ENCODE peak calls at places on chromosome 1, in nine cellular contexts. H is mucosa of gallbladder, F is fibroblast of lung, A is cardiac muscle cell, I is GM13976, P is memory B cell, M is epithelial cell of esophagus, R is GM23338, J is left ventricle myocardium inferior. U is an unnamed sample.

GRCh38 chr1:11042995-11043874 is 3.8 kb downstream of the MASP2 start:
- DNase-seq in M (no peak), A (no peak), H (no peak), I (peak; percentile 21), F (no peak), R (no peak), J (no peak), P (no peak), U (no peak)

GRCh38 chr1:39631361-39632331 is 7.8 kb downstream of the HEYL start:
- DNase-seq in H (no peak), R (no peak), P (no peak), I (no peak), A (no peak), J (no peak), M (peak; percentile 40), F (no peak), U (no peak)

GRCh38 chr1:85189120-85189519 is 11.7 kb downstream of the SYDE2 start:
- DNase-seq in R (no peak), M (no peak), H (no peak), J (no peak), P (no peak), A (no peak), F (no peak), I (no peak), U (no peak)

GRCh38 chr1:14371806-14372497 is 226.5 kb upstream of the KAZN start:
- DNase-seq in M (peak; percentile 24), A (no peak), I (no peak), P (no peak), J (no peak), F (peak; percentile 23), H (no peak), R (no peak), U (no peak)

GRCh38 chr1:22414244-22414751 is 37.4 kb upstream of the ZBTB40 start:
- DNase-seq in R (no peak), J (no peak), P (no peak), H (peak; percentile 88), F (peak; percentile 4), I (no peak), A (no peak), M (no peak), U (no peak)

GRCh38 chr1:203144661-203145060 is 17.1 kb downstream of the ADORA1 start:
- DNase-seq in M (no peak), F (peak; percentile 39), I (no peak), A (peak; percentile 69), R (no peak), P (no peak), J (no peak), H (no peak), U (no peak)

GRCh38 chr1:77370588-77371306 is 88.9 kb downstream of the AK5 start:
- DNase-seq in R (no peak), I (no peak), H (no peak), F (peak; percentile 97), P (no peak), J (no peak), A (peak; percentile 78), M (peak; percentile 13), U (no peak)

GRCh38 chr1:9551984-9552383 is 12.7 kb downstream of the SLC25A33 start:
- DNase-seq in J (no peak), F (no peak), A (no peak), H (no peak), P (no peak), M (peak; percentile 11), I (no peak), R (no peak), U (no peak)

GRCh38 chr1:44645466-44646244 is 28.6 kb downstream of the TMEM53 start:
- DNase-seq in M (no peak), I (no peak), P (no peak), F (peak; percentile 68), J (peak; percentile 28), A (no peak), R (no peak), H (no peak), U (no peak)

GRCh38 chr1:86018311-86018923 is 138.2 kb downstream of the COL24A1 start:
- DNase-seq in F (peak; percentile 11), P (peak; percentile 11), M (peak; percentile 29), H (peak; percentile 16), R (peak; percentile 68), J (no peak), A (peak; percentile 45), I (peak; percentile 25), U (peak; percentile 48)

GRCh38 chr1:219385786-219386427 is 212.2 kb downstream of the LYPLAL1 start:
- DNase-seq in M (peak; percentile 65), P (peak; percentile 16), I (peak; percentile 41), R (peak; percentile 85), F (peak; percentile 65), H (no peak), A (peak; percentile 76), J (no peak), U (peak; percentile 65)

GRCh38 chr1:233540788-233541187 is 73.1 kb upstream of the KCNK1 start:
- DNase-seq in P (no peak), F (no peak), M (no peak), I (no peak), A (no peak), J (no peak), H (no peak), R (no peak), U (no peak)

GRCh38 chr1:99374109-99374508 is 109.8 kb downstream of the PLPPR4 start:
- DNase-seq in M (no peak), F (no peak), A (no peak), R (no peak), I (no peak), H (no peak), J (no peak), P (no peak), U (no peak)

GRCh38 chr1:216224233-216224632 is 199.0 kb downstream of the USH2A start:
- DNase-seq in H (no peak), R (no peak), I (no peak), F (no peak), A (no peak), J (no peak), P (no peak), M (no peak), U (no peak)

GRCh38 chr1:154962238-154962678 is 676 bp upstream of the PYGO2 start:
- DNase-seq in A (peak; percentile 45), M (peak; percentile 42), R (peak; percentile 60), F (no peak), P (no peak), I (peak; percentile 50), H (no peak), J (no peak), U (peak; percentile 68)

GRCh38 chr1:208929575-208929974 is 653.9 kb upstream of the CAMK1G start:
- DNase-seq in M (peak; percentile 82), A (peak; percentile 1), P (no peak), J (no peak), F (peak; percentile 81), I (no peak), H (no peak), R (no peak), U (no peak)

GRCh38 chr1:212987702-212988322 is 27.9 kb downstream of the ANGEL2 start:
- DNase-seq in H (no peak), F (peak; percentile 77), R (no peak), M (peak; percentile 56), A (peak; percentile 19), P (no peak), I (no peak), J (no peak), U (no peak)

GRCh38 chr1:36889846-36890245 is 144.5 kb downstream of the GRIK3 start:
- DNase-seq in P (no peak), M (no peak), I (no peak), R (no peak), J (no peak), F (no peak), A (no peak), H (peak; percentile 8), U (no peak)

GRCh38 chr1:29243863-29244185 is 7.5 kb downstream of the PTPRU start:
- DNase-seq in J (no peak), H (no peak), R (no peak), A (peak; percentile 78), I (no peak), M (peak; percentile 33), F (peak; percentile 89), P (no peak), U (no peak)

GRCh38 chr1:119204169-119204568 is 63.7 kb upstream of the WARS2 start:
- DNase-seq in H (no peak), I (no peak), F (no peak), J (no peak), M (no peak), P (no peak), A (no peak), R (no peak), U (no peak)

GRCh38 chr1:206555473-206555935 is 48.2 kb downstream of the RASSF5 start:
- DNase-seq in R (peak; percentile 9), M (no peak), J (peak; percentile 63), P (no peak), A (peak; percentile 43), F (peak; percentile 29), H (peak; percentile 41), I (peak; percentile 62), U (peak; percentile 44)

GRCh38 chr1:231526536-231526935 is 1.9 kb upstream of the TSNAX start:
- DNase-seq in M (no peak), I (no peak), A (no peak), R (peak; percentile 67), H (no peak), F (no peak), J (no peak), P (no peak), U (no peak)

GRCh38 chr1:103106426-103107321 is 1.6 kb downstream of the COL11A1 start:
- DNase-seq in P (no peak), H (peak; percentile 20), A (peak; percentile 57), I (peak; percentile 43), M (peak; percentile 60), J (no peak), F (peak; percentile 68), R (peak; percentile 72), U (peak; percentile 81)

GRCh38 chr1:101002551-101002950 is 23.0 kb downstream of the DPH5 start:
- DNase-seq in J (no peak), A (peak; percentile 18), P (no peak), M (peak; percentile 77), H (no peak), I (no peak), F (peak; percentile 60), R (peak; percentile 11), U (no peak)

GRCh38 chr1:116448785-116449385 is 75.8 kb downstream of the ATP1A1 start:
- DNase-seq in I (no peak), F (no peak), P (no peak), R (no peak), M (no peak), J (no peak), A (peak; percentile 50), H (peak; percentile 48), U (no peak)

GRCh38 chr1:84253891-84254290 is 47.6 kb upstream of the SAMD13 start:
- DNase-seq in H (peak; percentile 82), M (peak; percentile 90), P (no peak), A (peak; percentile 83), I (no peak), J (peak; percentile 27), F (peak; percentile 98), R (no peak), U (no peak)

GRCh38 chr1:169630006-169630405 is at the start of gene SELP:
- DNase-seq in M (no peak), J (no peak), H (no peak), F (peak; percentile 15), I (no peak), R (no peak), P (no peak), A (peak; percentile 43), U (no peak)